ENCODE peak calls at places on chromosomes 2 and 18, in ten cellular contexts. One of them, this sample, is unnamed.

GRCh38 chr2:110101280-110101844 is 14.3 kb downstream of the MALL start:
- DNase-seq in WTC11: no peak
- DNase-seq in NCI-H2081: peak; percentile 98
- DNase-seq in ovary: peak; percentile 83
- DNase-seq in HEK293T: no peak
- DNase-seq in T-helper 9 cell: no peak
- DNase-seq in GM12891: no peak
- DNase-seq in NCI-H774: peak; percentile 86
- DNase-seq in hypothalamus: peak; percentile 33
- DNase-seq in stimulated activated CD8-positive, alpha-beta memory T cell treated with anti-CD3 and anti-CD28 coated beads, Interleukin-2, amount 100 ng/mL, for 1 hour: no peak
- DNase-seq in this sample: peak; percentile 98

GRCh38 chr2:158006961-158007664 is 94.6 kb upstream of the UPP2 start:
- DNase-seq in ovary: no peak
- DNase-seq in NCI-H774: no peak
- DNase-seq in HEK293T: no peak
- DNase-seq in hypothalamus: no peak
- DNase-seq in NCI-H2081: no peak
- DNase-seq in T-helper 9 cell: no peak
- DNase-seq in GM12891: no peak
- DNase-seq in stimulated activated CD8-positive, alpha-beta memory T cell treated with anti-CD3 and anti-CD28 coated beads, Interleukin-2, amount 100 ng/mL, for 1 hour: no peak
- DNase-seq in WTC11: peak; percentile 32
- DNase-seq in this sample: no peak

GRCh38 chr2:128628996-128629395 is 310.3 kb upstream of the HS6ST1 start:
- DNase-seq in ovary: peak; percentile 1
- DNase-seq in NCI-H2081: no peak
- DNase-seq in HEK293T: no peak
- DNase-seq in T-helper 9 cell: no peak
- DNase-seq in stimulated activated CD8-positive, alpha-beta memory T cell treated with anti-CD3 and anti-CD28 coated beads, Interleukin-2, amount 100 ng/mL, for 1 hour: no peak
- DNase-seq in GM12891: no peak
- DNase-seq in hypothalamus: no peak
- DNase-seq in NCI-H774: no peak
- DNase-seq in WTC11: no peak
- DNase-seq in this sample: no peak

GRCh38 chr2:112694182-112694581 is 26.6 kb upstream of the NT5DC4 start:
- DNase-seq in NCI-H774: no peak
- DNase-seq in hypothalamus: no peak
- DNase-seq in WTC11: no peak
- DNase-seq in NCI-H2081: no peak
- DNase-seq in HEK293T: no peak
- DNase-seq in T-helper 9 cell: no peak
- DNase-seq in ovary: no peak
- DNase-seq in stimulated activated CD8-positive, alpha-beta memory T cell treated with anti-CD3 and anti-CD28 coated beads, Interleukin-2, amount 100 ng/mL, for 1 hour: no peak
- DNase-seq in GM12891: no peak
- DNase-seq in this sample: no peak

GRCh38 chr2:113218283-113219091 is 44.7 kb downstream of the PSD4 start:
- DNase-seq in HEK293T: no peak
- DNase-seq in hypothalamus: no peak
- DNase-seq in GM12891: no peak
- DNase-seq in WTC11: no peak
- DNase-seq in NCI-H774: no peak
- DNase-seq in T-helper 9 cell: no peak
- DNase-seq in stimulated activated CD8-positive, alpha-beta memory T cell treated with anti-CD3 and anti-CD28 coated beads, Interleukin-2, amount 100 ng/mL, for 1 hour: no peak
- DNase-seq in ovary: no peak
- DNase-seq in NCI-H2081: no peak
- DNase-seq in this sample: peak; percentile 100

GRCh38 chr18:55097406-55098170 is 138.3 kb upstream of the CCDC68 start:
- DNase-seq in WTC11: no peak
- DNase-seq in NCI-H2081: peak; percentile 6
- DNase-seq in NCI-H774: no peak
- DNase-seq in hypothalamus: no peak
- DNase-seq in HEK293T: peak; percentile 8
- DNase-seq in GM12891: no peak
- DNase-seq in T-helper 9 cell: no peak
- DNase-seq in ovary: no peak
- DNase-seq in stimulated activated CD8-positive, alpha-beta memory T cell treated with anti-CD3 and anti-CD28 coated beads, Interleukin-2, amount 100 ng/mL, for 1 hour: no peak
- DNase-seq in this sample: peak; percentile 94

GRCh38 chr2:231046908-231047269 is 9.6 kb downstream of the C2orf72 start:
- DNase-seq in GM12891: no peak
- DNase-seq in WTC11: no peak
- DNase-seq in T-helper 9 cell: no peak
- DNase-seq in NCI-H2081: no peak
- DNase-seq in stimulated activated CD8-positive, alpha-beta memory T cell treated with anti-CD3 and anti-CD28 coated beads, Interleukin-2, amount 100 ng/mL, for 1 hour: no peak
- DNase-seq in NCI-H774: no peak
- DNase-seq in hypothalamus: no peak
- DNase-seq in HEK293T: no peak
- DNase-seq in ovary: no peak
- DNase-seq in this sample: no peak

GRCh38 chr2:144938308-144938709 is 418.4 kb upstream of the ZEB2 start:
- DNase-seq in NCI-H2081: no peak
- DNase-seq in T-helper 9 cell: no peak
- DNase-seq in HEK293T: no peak
- DNase-seq in hypothalamus: no peak
- DNase-seq in GM12891: no peak
- DNase-seq in NCI-H774: no peak
- DNase-seq in WTC11: no peak
- DNase-seq in ovary: no peak
- DNase-seq in stimulated activated CD8-positive, alpha-beta memory T cell treated with anti-CD3 and anti-CD28 coated beads, Interleukin-2, amount 100 ng/mL, for 1 hour: no peak
- DNase-seq in this sample: no peak

GRCh38 chr18:56501896-56502295 is 136.5 kb downstream of the TXNL1 start:
- DNase-seq in GM12891: no peak
- DNase-seq in stimulated activated CD8-positive, alpha-beta memory T cell treated with anti-CD3 and anti-CD28 coated beads, Interleukin-2, amount 100 ng/mL, for 1 hour: no peak
- DNase-seq in hypothalamus: no peak
- DNase-seq in ovary: no peak
- DNase-seq in NCI-H774: no peak
- DNase-seq in WTC11: no peak
- DNase-seq in T-helper 9 cell: no peak
- DNase-seq in NCI-H2081: no peak
- DNase-seq in HEK293T: no peak
- DNase-seq in this sample: no peak

GRCh38 chr2:212076456-212076855 is 462.1 kb downstream of the ERBB4 start:
- DNase-seq in NCI-H2081: no peak
- DNase-seq in T-helper 9 cell: no peak
- DNase-seq in WTC11: no peak
- DNase-seq in ovary: no peak
- DNase-seq in NCI-H774: no peak
- DNase-seq in GM12891: no peak
- DNase-seq in stimulated activated CD8-positive, alpha-beta memory T cell treated with anti-CD3 and anti-CD28 coated beads, Interleukin-2, amount 100 ng/mL, for 1 hour: no peak
- DNase-seq in HEK293T: no peak
- DNase-seq in hypothalamus: no peak
- DNase-seq in this sample: no peak

GRCh38 chr2:220318037-220318436 is 690.6 kb downstream of the SLC4A3 start:
- DNase-seq in stimulated activated CD8-positive, alpha-beta memory T cell treated with anti-CD3 and anti-CD28 coated beads, Interleukin-2, amount 100 ng/mL, for 1 hour: no peak
- DNase-seq in NCI-H2081: no peak
- DNase-seq in hypothalamus: no peak
- DNase-seq in WTC11: no peak
- DNase-seq in GM12891: no peak
- DNase-seq in T-helper 9 cell: no peak
- DNase-seq in HEK293T: no peak
- DNase-seq in ovary: no peak
- DNase-seq in NCI-H774: no peak
- DNase-seq in this sample: no peak

GRCh38 chr2:239399404-239399999 is 1.3 kb downstream of the HDAC4 start:
- DNase-seq in NCI-H2081: peak; percentile 35
- DNase-seq in T-helper 9 cell: peak; percentile 34
- DNase-seq in stimulated activated CD8-positive, alpha-beta memory T cell treated with anti-CD3 and anti-CD28 coated beads, Interleukin-2, amount 100 ng/mL, for 1 hour: no peak
- DNase-seq in NCI-H774: no peak
- DNase-seq in hypothalamus: no peak
- DNase-seq in ovary: peak; percentile 52
- DNase-seq in HEK293T: no peak
- DNase-seq in WTC11: no peak
- DNase-seq in GM12891: no peak
- DNase-seq in this sample: peak; percentile 49

GRCh38 chr2:42249284-42249683 is 80.1 kb downstream of the EML4 start:
- DNase-seq in WTC11: no peak
- DNase-seq in GM12891: no peak
- DNase-seq in stimulated activated CD8-positive, alpha-beta memory T cell treated with anti-CD3 and anti-CD28 coated beads, Interleukin-2, amount 100 ng/mL, for 1 hour: no peak
- DNase-seq in hypothalamus: no peak
- DNase-seq in ovary: no peak
- DNase-seq in T-helper 9 cell: no peak
- DNase-seq in HEK293T: no peak
- DNase-seq in NCI-H774: no peak
- DNase-seq in NCI-H2081: no peak
- DNase-seq in this sample: no peak

GRCh38 chr2:199738723-199739412 is 112.1 kb downstream of the FTCDNL1 start:
- DNase-seq in GM12891: no peak
- DNase-seq in T-helper 9 cell: no peak
- DNase-seq in NCI-H774: no peak
- DNase-seq in stimulated activated CD8-positive, alpha-beta memory T cell treated with anti-CD3 and anti-CD28 coated beads, Interleukin-2, amount 100 ng/mL, for 1 hour: no peak
- DNase-seq in hypothalamus: no peak
- DNase-seq in HEK293T: no peak
- DNase-seq in ovary: no peak
- DNase-seq in WTC11: no peak
- DNase-seq in NCI-H2081: no peak
- DNase-seq in this sample: no peak

GRCh38 chr2:50948691-50949090 is 83.2 kb downstream of the NRXN1 start:
- DNase-seq in T-helper 9 cell: no peak
- DNase-seq in ovary: no peak
- DNase-seq in stimulated activated CD8-positive, alpha-beta memory T cell treated with anti-CD3 and anti-CD28 coated beads, Interleukin-2, amount 100 ng/mL, for 1 hour: no peak
- DNase-seq in WTC11: no peak
- DNase-seq in hypothalamus: no peak
- DNase-seq in NCI-H2081: no peak
- DNase-seq in NCI-H774: no peak
- DNase-seq in HEK293T: no peak
- DNase-seq in GM12891: no peak
- DNase-seq in this sample: no peak

GRCh38 chr18:49161627-49162026 is 210.9 kb upstream of the SMAD7 start:
- DNase-seq in HEK293T: no peak
- DNase-seq in NCI-H2081: no peak
- DNase-seq in NCI-H774: no peak
- DNase-seq in ovary: no peak
- DNase-seq in hypothalamus: no peak
- DNase-seq in T-helper 9 cell: no peak
- DNase-seq in GM12891: peak; percentile 9
- DNase-seq in WTC11: no peak
- DNase-seq in stimulated activated CD8-positive, alpha-beta memory T cell treated with anti-CD3 and anti-CD28 coated beads, Interleukin-2, amount 100 ng/mL, for 1 hour: no peak
- DNase-seq in this sample: no peak

GRCh38 chr2:3492951-3493609 is 26.3 kb downstream of the ADI1 start:
- DNase-seq in stimulated activated CD8-positive, alpha-beta memory T cell treated with anti-CD3 and anti-CD28 coated beads, Interleukin-2, amount 100 ng/mL, for 1 hour: no peak
- DNase-seq in GM12891: no peak
- DNase-seq in NCI-H2081: no peak
- DNase-seq in HEK293T: no peak
- DNase-seq in ovary: peak; percentile 88
- DNase-seq in hypothalamus: no peak
- DNase-seq in NCI-H774: no peak
- DNase-seq in WTC11: no peak
- DNase-seq in T-helper 9 cell: no peak
- DNase-seq in this sample: no peak

GRCh38 chr18:13520306-13520705 is 206.1 kb downstream of the FAM210A start:
- DNase-seq in hypothalamus: no peak
- DNase-seq in HEK293T: no peak
- DNase-seq in NCI-H774: no peak
- DNase-seq in T-helper 9 cell: no peak
- DNase-seq in WTC11: no peak
- DNase-seq in NCI-H2081: no peak
- DNase-seq in stimulated activated CD8-positive, alpha-beta memory T cell treated with anti-CD3 and anti-CD28 coated beads, Interleukin-2, amount 100 ng/mL, for 1 hour: no peak
- DNase-seq in GM12891: no peak
- DNase-seq in ovary: no peak
- DNase-seq in this sample: no peak

GRCh38 chr2:172242968-172243367 is 140.3 kb upstream of the DLX2 start:
- DNase-seq in HEK293T: no peak
- DNase-seq in ovary: no peak
- DNase-seq in T-helper 9 cell: no peak
- DNase-seq in hypothalamus: no peak
- DNase-seq in GM12891: no peak
- DNase-seq in NCI-H2081: no peak
- DNase-seq in WTC11: no peak
- DNase-seq in NCI-H774: no peak
- DNase-seq in stimulated activated CD8-positive, alpha-beta memory T cell treated with anti-CD3 and anti-CD28 coated beads, Interleukin-2, amount 100 ng/mL, for 1 hour: no peak
- DNase-seq in this sample: no peak

GRCh38 chr18:13262839-13263691 is 44.5 kb downstream of the LDLRAD4 start:
- DNase-seq in WTC11: no peak
- DNase-seq in NCI-H2081: no peak
- DNase-seq in T-helper 9 cell: no peak
- DNase-seq in hypothalamus: no peak
- DNase-seq in ovary: no peak
- DNase-seq in NCI-H774: no peak
- DNase-seq in GM12891: no peak
- DNase-seq in HEK293T: no peak
- DNase-seq in stimulated activated CD8-positive, alpha-beta memory T cell treated with anti-CD3 and anti-CD28 coated beads, Interleukin-2, amount 100 ng/mL, for 1 hour: no peak
- DNase-seq in this sample: no peak

GRCh38 chr2:78132391-78133370 is 610.5 kb upstream of the LRRTM4 start:
- DNase-seq in ovary: no peak
- DNase-seq in WTC11: no peak
- DNase-seq in HEK293T: no peak
- DNase-seq in NCI-H2081: no peak
- DNase-seq in hypothalamus: no peak
- DNase-seq in NCI-H774: no peak
- DNase-seq in stimulated activated CD8-positive, alpha-beta memory T cell treated with anti-CD3 and anti-CD28 coated beads, Interleukin-2, amount 100 ng/mL, for 1 hour: no peak
- DNase-seq in T-helper 9 cell: no peak
- DNase-seq in GM12891: no peak
- DNase-seq in this sample: no peak

GRCh38 chr2:156704612-156705011 is 268.4 kb downstream of the GPD2 start:
- DNase-seq in hypothalamus: no peak
- DNase-seq in GM12891: no peak
- DNase-seq in T-helper 9 cell: no peak
- DNase-seq in NCI-H774: no peak
- DNase-seq in WTC11: no peak
- DNase-seq in HEK293T: no peak
- DNase-seq in NCI-H2081: no peak
- DNase-seq in ovary: peak; percentile 45
- DNase-seq in stimulated activated CD8-positive, alpha-beta memory T cell treated with anti-CD3 and anti-CD28 coated beads, Interleukin-2, amount 100 ng/mL, for 1 hour: no peak
- DNase-seq in this sample: no peak

GRCh38 chr2:217510790-217511291 is 492.0 kb downstream of the TNS1 start:
- DNase-seq in ovary: peak; percentile 79
- DNase-seq in WTC11: peak; percentile 58
- DNase-seq in stimulated activated CD8-positive, alpha-beta memory T cell treated with anti-CD3 and anti-CD28 coated beads, Interleukin-2, amount 100 ng/mL, for 1 hour: no peak
- DNase-seq in GM12891: peak; percentile 45
- DNase-seq in HEK293T: peak; percentile 77
- DNase-seq in NCI-H2081: peak; percentile 88
- DNase-seq in hypothalamus: peak; percentile 40
- DNase-seq in T-helper 9 cell: no peak
- DNase-seq in NCI-H774: peak; percentile 62
- DNase-seq in this sample: peak; percentile 71

GRCh38 chr2:237978058-237978712 is 11.4 kb downstream of the UBE2F start:
- DNase-seq in stimulated activated CD8-positive, alpha-beta memory T cell treated with anti-CD3 and anti-CD28 coated beads, Interleukin-2, amount 100 ng/mL, for 1 hour: no peak
- DNase-seq in NCI-H774: no peak
- DNase-seq in WTC11: no peak
- DNase-seq in GM12891: no peak
- DNase-seq in ovary: no peak
- DNase-seq in NCI-H2081: no peak
- DNase-seq in HEK293T: no peak
- DNase-seq in hypothalamus: peak; percentile 22
- DNase-seq in T-helper 9 cell: no peak
- DNase-seq in this sample: no peak

GRCh38 chr18:49613141-49613641 is 51.3 kb downstream of the LIPG start:
- DNase-seq in hypothalamus: no peak
- DNase-seq in T-helper 9 cell: no peak
- DNase-seq in HEK293T: no peak
- DNase-seq in stimulated activated CD8-positive, alpha-beta memory T cell treated with anti-CD3 and anti-CD28 coated beads, Interleukin-2, amount 100 ng/mL, for 1 hour: no peak
- DNase-seq in NCI-H2081: peak; percentile 35
- DNase-seq in ovary: no peak
- DNase-seq in WTC11: peak; percentile 84
- DNase-seq in GM12891: no peak
- DNase-seq in NCI-H774: no peak
- DNase-seq in this sample: peak; percentile 21

GRCh38 chr18:49973592-49973991 is 160.3 kb upstream of the ACAA2 start:
- DNase-seq in hypothalamus: no peak
- DNase-seq in WTC11: no peak
- DNase-seq in NCI-H774: no peak
- DNase-seq in GM12891: no peak
- DNase-seq in T-helper 9 cell: no peak
- DNase-seq in stimulated activated CD8-positive, alpha-beta memory T cell treated with anti-CD3 and anti-CD28 coated beads, Interleukin-2, amount 100 ng/mL, for 1 hour: no peak
- DNase-seq in HEK293T: no peak
- DNase-seq in ovary: no peak
- DNase-seq in NCI-H2081: no peak
- DNase-seq in this sample: no peak

GRCh38 chr2:135617501-135618015 is 86.3 kb downstream of the R3HDM1 start:
- DNase-seq in HEK293T: no peak
- DNase-seq in NCI-H774: no peak
- DNase-seq in WTC11: no peak
- DNase-seq in T-helper 9 cell: no peak
- DNase-seq in GM12891: no peak
- DNase-seq in NCI-H2081: no peak
- DNase-seq in stimulated activated CD8-positive, alpha-beta memory T cell treated with anti-CD3 and anti-CD28 coated beads, Interleukin-2, amount 100 ng/mL, for 1 hour: no peak
- DNase-seq in ovary: no peak
- DNase-seq in hypothalamus: no peak
- DNase-seq in this sample: no peak

GRCh38 chr18:79588131-79588635 is 91.4 kb upstream of the CTDP1 start:
- DNase-seq in GM12891: no peak
- DNase-seq in HEK293T: no peak
- DNase-seq in ovary: no peak
- DNase-seq in stimulated activated CD8-positive, alpha-beta memory T cell treated with anti-CD3 and anti-CD28 coated beads, Interleukin-2, amount 100 ng/mL, for 1 hour: no peak
- DNase-seq in NCI-H2081: no peak
- DNase-seq in NCI-H774: no peak
- DNase-seq in WTC11: no peak
- DNase-seq in hypothalamus: no peak
- DNase-seq in T-helper 9 cell: no peak
- DNase-seq in this sample: no peak